ENCODE peak calls at places on chromosomes 11 and 22, in eight cellular contexts. N, K, A, U, F, P, M and J are unnamed samples.

GRCh38 chr11:95108159-95108611 is 18.5 kb downstream of the ENDOD1 start:
- DNase-seq in M (peak; percentile 67), P (no peak), U (peak; percentile 84), A (no peak), N (peak; percentile 87), K (no peak), F (peak; percentile 34), J (peak; percentile 83)

GRCh38 chr11:6693342-6694228 is 10.4 kb upstream of the MRPL17 start:
- DNase-seq in K (no peak), U (peak; percentile 88), N (peak; percentile 91), P (no peak), M (peak; percentile 85), A (no peak), F (peak; percentile 84), J (peak; percentile 91)

GRCh38 chr11:65503606-65503922 is 4.7 kb downstream of the MALAT1 start:
- DNase-seq in N (no peak), M (peak; percentile 42), K (no peak), P (no peak), A (no peak), F (peak; percentile 33), U (no peak), J (no peak)

GRCh38 chr11:76835928-76836612 is 24.6 kb upstream of the ACER3 start:
- DNase-seq in U (peak; percentile 61), M (peak; percentile 85), N (peak; percentile 67), F (peak; percentile 68), A (no peak), K (no peak), P (no peak), J (no peak)

GRCh38 chr11:22466809-22467208 is 128.6 kb downstream of the SLC17A6 start:
- DNase-seq in A (no peak), N (peak; percentile 100), P (no peak), M (peak; percentile 98), F (peak; percentile 97), K (no peak), U (peak; percentile 100), J (peak; percentile 95)

GRCh38 chr11:92314499-92314898 is 89.9 kb downstream of the FAT3 start:
- DNase-seq in K (no peak), F (no peak), U (no peak), N (no peak), M (peak; percentile 34), P (no peak), A (no peak), J (no peak)

GRCh38 chr11:80651004-80651403 is 1210.2 kb upstream of the TENM4 start:
- DNase-seq in F (no peak), P (no peak), N (no peak), U (no peak), K (no peak), A (no peak), M (no peak), J (no peak)

GRCh38 chr11:102345923-102346322 is 1.1 kb upstream of the BIRC2 start:
- DNase-seq in U (peak; percentile 69), F (peak; percentile 83), P (no peak), N (peak; percentile 80), M (peak; percentile 58), A (no peak), K (no peak), J (peak; percentile 88)

GRCh38 chr11:129881570-129882170 is 13.7 kb downstream of the NFRKB start:
- DNase-seq in U (no peak), P (peak; percentile 74), N (peak; percentile 20), F (peak; percentile 21), K (no peak), M (peak; percentile 56), A (peak; percentile 53), J (peak; percentile 17)

GRCh38 chr22:50303848-50304527 is 3.5 kb downstream of the PLXNB2 start:
- DNase-seq in M (peak; percentile 48), P (peak; percentile 63), U (no peak), A (peak; percentile 41), F (no peak), K (no peak), N (no peak), J (peak; percentile 47)

GRCh38 chr11:70735976-70736375 is 337.6 kb downstream of the CTTN start:
- DNase-seq in U (no peak), F (no peak), A (no peak), K (no peak), P (no peak), M (no peak), N (no peak), J (no peak)

GRCh38 chr11:130510407-130511006 is 62.1 kb downstream of the ADAMTS15 start:
- DNase-seq in F (peak; percentile 83), A (no peak), U (peak; percentile 64), K (no peak), P (no peak), M (no peak), N (peak; percentile 71), J (no peak)

GRCh38 chr11:132114185-132114584 is 743.8 kb downstream of the NTM start:
- DNase-seq in F (peak; percentile 25), P (peak; percentile 60), N (no peak), A (no peak), U (no peak), M (peak; percentile 65), K (no peak), J (no peak)

GRCh38 chr22:20271114-20271994 is 3.2 kb upstream of the RTN4R start:
- DNase-seq in U (no peak), M (no peak), P (no peak), F (no peak), A (no peak), K (no peak), N (no peak), J (no peak)

DNA sequence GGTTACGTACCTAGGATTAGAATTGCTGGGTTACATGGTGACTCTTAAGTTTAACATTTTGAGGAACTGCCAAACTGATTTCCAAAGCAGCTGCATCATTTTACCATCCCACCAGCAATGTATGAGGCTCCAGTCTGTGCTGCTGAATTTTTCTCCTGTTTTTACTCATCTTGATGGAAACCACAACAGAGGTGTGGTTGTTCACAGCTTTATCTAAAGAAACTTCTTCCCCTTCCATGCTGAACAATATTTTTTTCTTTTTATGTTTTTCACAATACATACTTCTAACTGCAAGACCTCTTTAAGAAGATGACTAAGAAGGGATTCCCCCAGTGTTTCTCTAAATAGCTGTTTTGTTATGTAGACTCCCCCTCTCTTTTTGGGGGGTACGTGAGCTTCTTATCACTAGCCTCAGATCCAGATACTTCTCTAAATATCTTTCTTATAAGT is 24.0 kb downstream of the TCP11L1 start:
- DNase-seq in F (peak; percentile 77), P (no peak), U (peak; percentile 48), A (no peak), N (peak; percentile 52), K (peak; percentile 76), M (peak; percentile 85), J (peak; percentile 80)
- H3K4me2 ChIP-seq in F (no peak overlapping the region), P (peak overlapping the region; percentile 14), U (no peak overlapping the region), A (no peak overlapping the region), N (no peak overlapping the region), K (peak overlapping the region; percentile 43), M (peak overlapping the region; percentile 31), J (peak overlapping the region; percentile 19)

GRCh38 chr11:10898763-10899541 is 41.1 kb upstream of the ZBED5 start:
- DNase-seq in M (no peak), K (no peak), A (peak; percentile 46), F (no peak), P (no peak), U (no peak), N (no peak), J (no peak)

GRCh38 chr11:10896493-10896892 is 38.6 kb upstream of the ZBED5 start:
- DNase-seq in P (no peak), M (peak; percentile 37), A (no peak), F (no peak), U (no peak), K (no peak), N (no peak), J (no peak)

GRCh38 chr11:10899542-10899830 is 41.6 kb upstream of the ZBED5 start:
- DNase-seq in M (no peak), K (no peak), A (peak; percentile 72), F (no peak), N (no peak), U (no peak), P (peak; percentile 40), J (peak; percentile 99)

GRCh38 chr11:10897150-10897549 is 39.3 kb upstream of the ZBED5 start:
- DNase-seq in N (no peak), U (no peak), P (no peak), K (no peak), A (no peak), F (no peak), M (no peak), J (no peak)

DNA sequence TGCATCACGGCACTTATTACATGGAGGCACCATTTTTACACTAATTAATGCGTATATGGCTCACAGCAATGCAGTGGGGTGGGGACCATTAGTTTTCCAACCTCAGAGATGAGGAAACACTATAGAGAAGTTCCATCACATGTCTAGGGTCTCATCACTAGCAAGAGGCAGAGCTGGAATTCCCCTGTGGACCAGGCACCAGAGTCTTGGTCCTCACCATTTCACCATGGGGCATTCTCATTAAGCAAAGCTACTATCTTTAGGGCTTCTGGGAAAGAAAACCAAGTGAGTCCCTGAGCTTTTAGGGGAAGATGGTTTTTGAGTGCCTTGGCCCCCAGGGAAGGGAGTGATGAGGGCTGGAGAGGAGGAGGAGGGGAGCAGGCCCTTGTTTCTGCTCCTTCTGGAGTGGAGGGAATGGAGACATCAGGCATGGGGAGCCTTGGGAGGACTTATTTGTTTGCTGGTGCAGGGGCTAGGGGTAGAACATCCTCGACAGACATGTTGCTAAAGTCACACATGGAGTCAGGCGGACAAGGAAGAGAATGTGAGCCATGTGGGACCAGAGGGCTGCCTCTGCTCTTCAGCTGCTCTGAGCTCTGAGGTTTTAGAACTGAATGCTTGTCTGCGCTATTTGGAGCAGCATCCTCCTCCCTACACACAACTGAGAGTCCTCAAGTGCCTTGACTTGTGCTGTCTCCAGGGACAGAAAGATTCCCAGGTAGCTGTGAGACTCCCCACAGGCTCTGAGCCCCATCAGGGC is 40.3 kb upstream of the ZBED5 start:
- DNase-seq in P (no peak), K (no peak), N (no peak), F (no peak), M (no peak), A (no peak), U (no peak), J (no peak)
- H3K4me3 ChIP-seq in P (no peak overlapping the region), K (no peak overlapping the region), N (peak overlapping the region; percentile 60), F (no peak overlapping the region), M (no peak overlapping the region), A (peak overlapping the region; percentile 1), U (no peak overlapping the region), J (no peak overlapping the region)

DNA sequence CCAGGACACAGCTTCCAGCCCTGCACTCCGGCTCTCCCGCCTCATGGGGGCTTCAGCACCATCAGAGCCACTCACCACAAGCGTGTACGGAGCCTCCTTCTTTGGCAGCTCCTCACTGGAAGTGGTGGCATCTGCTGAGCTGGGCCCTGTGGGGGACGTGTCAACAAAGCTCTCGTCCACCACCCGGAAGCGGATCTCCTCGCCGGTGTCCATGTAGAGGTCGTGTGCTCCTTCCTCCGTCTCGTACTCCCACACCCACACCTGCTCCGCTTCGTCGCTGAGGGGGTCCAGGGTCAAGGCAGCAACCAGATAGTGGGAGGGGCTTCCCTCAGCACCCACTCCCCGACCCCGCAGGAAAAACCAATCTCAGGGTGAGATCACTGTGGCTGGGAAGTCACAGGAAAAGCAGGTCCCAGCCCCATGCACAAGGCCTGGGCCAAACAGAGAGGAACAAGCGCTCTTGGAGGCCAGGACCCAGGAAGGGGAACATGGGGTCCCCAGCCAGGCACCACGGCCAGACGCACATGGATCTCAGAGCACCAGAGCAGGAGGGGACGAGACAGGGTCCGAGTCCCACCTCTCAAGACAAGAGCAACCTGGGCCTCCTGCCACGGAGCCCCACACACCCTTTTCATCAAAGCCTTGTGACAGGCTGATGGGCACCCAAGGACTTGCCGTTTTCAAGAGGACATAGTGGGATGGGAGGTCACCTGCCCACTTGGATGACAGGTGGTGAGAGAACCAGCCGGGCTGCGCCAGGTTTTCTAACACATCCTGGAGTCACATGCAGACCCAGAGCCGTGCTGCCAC is 13.5 kb downstream of the POLR3H start:
- DNase-seq in N (no peak), P (no peak), K (no peak), A (no peak), U (no peak), M (no peak), F (no peak), J (no peak)
- H4K20me1 ChIP-seq in N (no peaks in the 10 kb centered on the region), P (no peaks in the 10 kb centered on the region), K (no peaks in the 10 kb centered on the region), A (peaks cover 7% of the 10 kb centered on the region), U (peaks cover 87% of the 10 kb centered on the region), M (no peaks in the 10 kb centered on the region), F (peaks cover 52% of the 10 kb centered on the region), J (no peaks in the 10 kb centered on the region)

GRCh38 chr11:69301491-69302401 is 7.8 kb downstream of the MYEOV start:
- DNase-seq in K (no peak), A (peak; percentile 65), M (peak; percentile 95), P (peak; percentile 63), N (peak; percentile 91), U (peak; percentile 86), F (peak; percentile 91), J (peak; percentile 91)
- H3K4me2 ChIP-seq in K (no peak overlapping the region), A (peak overlapping the region; percentile 53), M (peak overlapping the region; percentile 61), P (peak overlapping the region; percentile 52), N (peak overlapping the region; percentile 4), U (peak overlapping the region; percentile 64), F (peak overlapping the region; percentile 1), J (peak overlapping the region; percentile 56)